ENCODE peak calls at places on chromosomes 11 and 22, in six cellular contexts. O, Z, R, T, K and P are unnamed samples.

GRCh38 chr11:126345759-126346585 is 9.5 kb upstream of the ST3GAL4 start:
- DNase-seq in O (peak), Z (peak), R (no peak), T (peak), K (peak), P (no peak)

GRCh38 chr11:62546937-62547625 is 475 bp upstream of the AHNAK start:
- DNase-seq in O (peak), Z (peak), R (peak), T (no peak), K (no peak), P (no peak)

GRCh38 chr11:118666331-118666730 is 13.1 kb downstream of the TREH start:
- DNase-seq in O (no peak), Z (no peak), R (no peak), T (no peak), K (no peak), P (no peak)

GRCh38 chr11:117876341-117877119 is at the start of gene FXYD6:
- DNase-seq in O (no peak), Z (peak), R (peak), T (no peak), K (peak), P (peak)

GRCh38 chr11:45926001-45926401 is 3.5 kb downstream of the LARGE2 start:
- DNase-seq in O (no peak), Z (no peak), R (peak), T (no peak), K (no peak), P (no peak)

GRCh38 chr11:96155627-96156378 is 187.2 kb downstream of the MAML2 start:
- DNase-seq in O (peak), Z (peak), R (peak), T (peak), K (peak), P (no peak)

GRCh38 chr11:6646631-6647281 is 8.9 kb downstream of the DCHS1 start:
- DNase-seq in O (peak), Z (peak), R (peak), T (no peak), K (peak), P (peak)

GRCh38 chr11:32088117-32088941 is 2.5 kb upstream of the RCN1 start:
- DNase-seq in O (peak), Z (peak), R (peak), T (peak), K (peak), P (peak)

GRCh38 chr11:117315285-117316196 is 515 bp downstream of the BACE1 start:
- DNase-seq in O (no peak), Z (peak), R (peak), T (no peak), K (peak), P (no peak)

GRCh38 chr22:28711820-28712777 is 29.5 kb downstream of the CHEK2 start:
- DNase-seq in O (peak), Z (no peak), R (no peak), T (peak), K (no peak), P (no peak)